ENCODE peak calls at places on chromosome 11, in four cellular contexts. U is kidney glomerular epithelial cell, Y is B cell, J is upper lobe of right lung. Z is an unnamed sample.

GRCh38 chr11:57905439-57905838 is 118.2 kb upstream of the OR9Q1 start:
- DNase-seq in U (no peak), Y (no peak), J (no peak), Z (no peak)

GRCh38 chr11:120744016-120744994 is 232.8 kb downstream of the GRIK4 start:
- DNase-seq in U (no peak), Y (no peak), J (no peak), Z (no peak)

GRCh38 chr11:74559110-74559933 is 33.1 kb upstream of the POLD3 start:
- DNase-seq in U (no peak), Y (no peak), J (no peak), Z (no peak)

GRCh38 chr11:103112364-103112763 is 3.1 kb downstream of the DYNC2H1 start:
- DNase-seq in U (no peak), Y (no peak), J (no peak), Z (no peak)

GRCh38 chr11:128716661-128717210 is 22.9 kb downstream of the FLI1 start:
- DNase-seq in U (no peak), Y (peak; percentile 38), J (no peak), Z (no peak)

GRCh38 chr11:106152013-106152412 is 74.6 kb downstream of the AASDHPPT start:
- DNase-seq in U (peak; percentile 59), Y (no peak), J (no peak), Z (no peak)

GRCh38 chr11:114162719-114163123 is 103.2 kb downstream of the ZBTB16 start:
- DNase-seq in U (peak; percentile 90), Y (no peak), J (peak; percentile 84), Z (peak; percentile 90)

GRCh38 chr11:60934091-60934789 is 10.0 kb downstream of the TMEM132A start:
- DNase-seq in U (no peak), Y (no peak), J (no peak), Z (no peak)

GRCh38 chr11:124115782-124116616 is 749 bp downstream of the VWA5A start:
- DNase-seq in U (no peak), Y (no peak), J (peak; percentile 72), Z (no peak)

Z was measured in sciatic nerve.